ENCODE peak calls at places on chromosomes 3 and 15, in seven cellular contexts. U is fibroblast of the aortic adventitia; N is tibial artery; E is AG09319; A is dorsolateral prefrontal cortex; S is stimulated activated CD4-positive, alpha-beta T cell treated with anti-CD3 and anti-CD28 coated beads, Interleukin-1b, Interleukin-23, amount 100 ng/mL, for 24 hours; D is cardiac muscle cell. H is an unnamed sample.

GRCh38 chr3:111724694-111725093 is 129.5 kb upstream of the ZBED2 start:
- DNase-seq in U (no peak), N (no peak), E (no peak), A (no peak), S (no peak), D (no peak), H (no peak)

GRCh38 chr3:31974454-31974853 is 6.6 kb downstream of the OSBPL10 start:
- DNase-seq in U (no peak), N (no peak), E (no peak), A (no peak), S (no peak), D (no peak), H (peak; percentile 98)

GRCh38 chr15:37788330-37788729 is 146.1 kb upstream of the TMCO5A start:
- DNase-seq in U (no peak), N (no peak), E (no peak), A (no peak), S (no peak), D (no peak), H (no peak)

GRCh38 chr3:181948286-181948685 is 236.6 kb downstream of the SOX2 start:
- DNase-seq in U (no peak), N (no peak), E (no peak), A (no peak), S (no peak), D (no peak), H (no peak)

GRCh38 chr15:70121656-70122297 is 24.1 kb upstream of the TLE3 start:
- DNase-seq in U (peak; percentile 94), N (peak; percentile 84), E (peak; percentile 58), A (no peak), S (no peak), D (no peak), H (peak; percentile 98)

GRCh38 chr3:182369861-182370260 is 423.4 kb upstream of the ATP11B start:
- DNase-seq in U (no peak), N (no peak), E (no peak), A (no peak), S (no peak), D (no peak), H (no peak)

GRCh38 chr15:68679961-68680371 is 101.2 kb downstream of the CORO2B start:
- DNase-seq in U (no peak), N (peak; percentile 52), E (no peak), A (peak; percentile 84), S (no peak), D (no peak), H (no peak)

GRCh38 chr3:53175613-53176537 is 14.9 kb downstream of the PRKCD start:
- DNase-seq in U (peak; percentile 8), N (no peak), E (no peak), A (no peak), S (no peak), D (no peak), H (no peak)

GRCh38 chr3:27963519-27963918 is 241.4 kb upstream of the EOMES start:
- DNase-seq in U (no peak), N (no peak), E (no peak), A (no peak), S (no peak), D (no peak), H (no peak)

GRCh38 chr3:30511524-30512278 is 94.7 kb upstream of the TGFBR2 start:
- DNase-seq in U (peak; percentile 99), N (no peak), E (peak; percentile 79), A (no peak), S (no peak), D (no peak), H (peak; percentile 100)

GRCh38 chr3:55765906-55766701 is 279.0 kb upstream of the WNT5A start:
- DNase-seq in U (no peak), N (no peak), E (no peak), A (no peak), S (no peak), D (no peak), H (no peak)

GRCh38 chr3:56819016-56819809 is 17.5 kb upstream of the ARHGEF3 start:
- DNase-seq in U (peak; percentile 62), N (no peak), E (no peak), A (no peak), S (no peak), D (no peak), H (no peak)

GRCh38 chr3:165211749-165212148 is 15.6 kb upstream of the SLITRK3 start:
- DNase-seq in U (no peak), N (no peak), E (no peak), A (no peak), S (no peak), D (no peak), H (no peak)

GRCh38 chr3:48088749-48089466 is 72.7 kb upstream of the MAP4 start:
- DNase-seq in U (peak; percentile 94), N (peak; percentile 98), E (peak; percentile 93), A (peak; percentile 96), S (peak; percentile 95), D (peak; percentile 98), H (peak; percentile 96)

GRCh38 chr3:113507501-113508067 is 7.4 kb downstream of the SPICE1 start:
- DNase-seq in U (no peak), N (no peak), E (no peak), A (no peak), S (no peak), D (no peak), H (no peak)

GRCh38 chr15:45251888-45252287 is at the start of gene SLC28A2:
- DNase-seq in U (no peak), N (no peak), E (no peak), A (no peak), S (no peak), D (no peak), H (no peak)

GRCh38 chr3:35685153-35685552 is 45.8 kb downstream of the ARPP21 start:
- DNase-seq in U (no peak), N (no peak), E (no peak), A (no peak), S (no peak), D (no peak), H (no peak)

GRCh38 chr3:57079221-57079831 is 18.9 kb downstream of the SPATA12 start:
- DNase-seq in U (peak; percentile 11), N (peak; percentile 69), E (no peak), A (no peak), S (no peak), D (peak; percentile 86), H (no peak)

GRCh38 chr15:52295421-52295991 is at the start of gene MYO5C:
- DNase-seq in U (no peak), N (peak; percentile 76), E (no peak), A (peak; percentile 52), S (no peak), D (peak; percentile 88), H (no peak)

GRCh38 chr3:102979682-102980378 is 545.0 kb downstream of the ZPLD1 start:
- DNase-seq in U (peak; percentile 97), N (peak; percentile 88), E (peak; percentile 19), A (peak; percentile 37), S (no peak), D (no peak), H (peak; percentile 87)

GRCh38 chr3:65914740-65915366 is 123.9 kb downstream of the MAGI1 start:
- DNase-seq in U (no peak), N (no peak), E (no peak), A (no peak), S (no peak), D (no peak), H (peak; percentile 27)

GRCh38 chr3:188700497-188700896 is 471.3 kb upstream of the TPRG1 start:
- DNase-seq in U (no peak), N (no peak), E (no peak), A (no peak), S (no peak), D (no peak), H (no peak)

GRCh38 chr15:66672867-66673266 is 29.2 kb upstream of the SMAD6 start:
- DNase-seq in U (no peak), N (no peak), E (no peak), A (no peak), S (no peak), D (no peak), H (no peak)

GRCh38 chr3:69209413-69209812 is 87.0 kb upstream of the LMOD3 start:
- DNase-seq in U (no peak), N (no peak), E (no peak), A (no peak), S (no peak), D (no peak), H (peak; percentile 40)

GRCh38 chr15:47750030-47750739 is 32.9 kb downstream of the SEMA6D start:
- DNase-seq in U (peak; percentile 56), N (no peak), E (peak; percentile 11), A (no peak), S (no peak), D (no peak), H (peak; percentile 86)

GRCh38 chr3:107268461-107268860 is 108.8 kb upstream of the CCDC54 start:
- DNase-seq in U (no peak), N (no peak), E (no peak), A (no peak), S (no peak), D (no peak), H (no peak)

GRCh38 chr3:58111513-58112184 is 99.1 kb downstream of the DNASE1L3 start:
- DNase-seq in U (no peak), N (no peak), E (no peak), A (no peak), S (no peak), D (no peak), H (no peak)

GRCh38 chr3:148697311-148698189 is at the start of gene AGTR1:
- DNase-seq in U (peak; percentile 67), N (peak; percentile 85), E (no peak), A (no peak), S (no peak), D (peak; percentile 67), H (peak; percentile 35)

GRCh38 chr3:81451611-81452010 is 309.8 kb downstream of the GBE1 start:
- DNase-seq in U (peak; percentile 67), N (no peak), E (no peak), A (no peak), S (no peak), D (peak; percentile 38), H (no peak)

GRCh38 chr3:153158961-153159735 is 2.9 kb upstream of the RAP2B start:
- DNase-seq in U (peak; percentile 35), N (no peak), E (no peak), A (no peak), S (no peak), D (no peak), H (peak; percentile 13)

GRCh38 chr15:48336940-48337339 is 5.7 kb downstream of the DUT start:
- DNase-seq in U (peak; percentile 16), N (no peak), E (no peak), A (no peak), S (no peak), D (peak; percentile 23), H (no peak)

GRCh38 chr3:181265750-181266333 is 276.3 kb upstream of the DNAJC19 start:
- DNase-seq in U (peak; percentile 3), N (no peak), E (no peak), A (no peak), S (no peak), D (no peak), H (no peak)

GRCh38 chr15:78224024-78224413 is 10.3 kb downstream of the ACSBG1 start:
- DNase-seq in U (no peak), N (no peak), E (no peak), A (no peak), S (no peak), D (no peak), H (no peak)

GRCh38 chr3:165854696-165855095 is 17.5 kb upstream of the BCHE start:
- DNase-seq in U (peak; percentile 34), N (no peak), E (no peak), A (no peak), S (no peak), D (peak; percentile 27), H (peak; percentile 53)

GRCh38 chr15:81326466-81327212 is 2.7 kb upstream of the STARD5 start:
- DNase-seq in U (no peak), N (no peak), E (no peak), A (no peak), S (no peak), D (no peak), H (peak; percentile 16)

GRCh38 chr3:85533586-85533985 is 574.8 kb downstream of the CADM2 start:
- DNase-seq in U (no peak), N (no peak), E (no peak), A (no peak), S (no peak), D (no peak), H (no peak)

GRCh38 chr3:42525736-42526345 is 23.4 kb downstream of the VIPR1 start:
- DNase-seq in U (no peak), N (no peak), E (no peak), A (no peak), S (no peak), D (no peak), H (no peak)

GRCh38 chr15:92510163-92510882 is 116.6 kb downstream of the ST8SIA2 start:
- DNase-seq in U (no peak), N (no peak), E (no peak), A (no peak), S (no peak), D (no peak), H (no peak)